ENCODE peak calls at places on chromosome X, in eight cellular contexts. P is T-cell; Q is chondrocyte; T is activated T-helper 9 cell treated with anti-CD3 and anti-CD28 coated beads, Interleukin-2, amount 50 U/mL, for 16 hours; D is suprapubic skin; F is stimulated activated CD8-positive, alpha-beta memory T cell treated with anti-CD3 and anti-CD28 coated beads, Interleukin-7, amount 100 ng/mL, for 24 hours; J is activated naive CD8-positive, alpha-beta T cell treated with anti-CD3 and anti-CD28 coated beads, Interleukin-2, amount 50 U/mL, for 16 hours; Z is heart right ventricle. B is an unnamed sample.

GRCh38 chrX:77432998-77433397 is 14.2 kb upstream of the FGF16 start:
- DNase-seq in J (no peak), Q (no peak), Z (no peak), D (no peak), P (no peak), T (no peak), F (no peak), B (no peak)

GRCh38 chrX:30906726-30907125 is 17.7 kb upstream of the TAB3 start:
- DNase-seq in J (no peak), P (no peak), F (no peak), Q (no peak), T (no peak), D (no peak), Z (no peak), B (no peak)

GRCh38 chrX:10534611-10535010 is 85.8 kb downstream of the MID1 start:
- DNase-seq in Z (no peak), Q (no peak), J (no peak), D (no peak), F (no peak), P (no peak), T (no peak), B (no peak)

GRCh38 chrX:75989806-75990590 is 182.9 kb upstream of the PBDC1 start:
- DNase-seq in F (no peak), P (no peak), Q (no peak), Z (no peak), T (no peak), D (no peak), J (no peak), B (no peak)

GRCh38 chrX:107978707-107979307 is 3.4 kb downstream of the TEX13B start:
- DNase-seq in F (no peak), T (no peak), J (no peak), Q (no peak), D (no peak), P (no peak), Z (no peak), B (no peak)

GRCh38 chrX:19787305-19787704 is 100.1 kb downstream of the SH3KBP1 start:
- DNase-seq in Z (no peak), J (no peak), Q (no peak), T (no peak), P (no peak), D (no peak), F (no peak), B (no peak)

GRCh38 chrX:57674861-57675260 is 5.2 kb downstream of the NLRP2B start:
- DNase-seq in P (no peak), T (no peak), Z (no peak), F (no peak), J (no peak), Q (no peak), D (no peak), B (no peak)

GRCh38 chrX:68693481-68694410 is 46.3 kb downstream of the STARD8 start:
- DNase-seq in P (no peak), Z (peak), J (no peak), Q (no peak), D (peak), T (no peak), F (no peak), B (no peak)

GRCh38 chrX:34638116-34638515 is 19.0 kb downstream of the TMEM47 start:
- DNase-seq in Q (no peak), Z (peak), J (no peak), F (no peak), T (no peak), P (no peak), D (no peak), B (no peak)

GRCh38 chrX:133215747-133216146 is 2.4 kb downstream of the TFDP3 start:
- DNase-seq in Z (no peak), J (no peak), T (no peak), Q (no peak), D (no peak), F (no peak), P (no peak), B (no peak)

GRCh38 chrX:26262121-26262523 is 46.2 kb downstream of the MAGEB5 start:
- DNase-seq in Q (no peak), D (no peak), Z (peak), P (no peak), T (no peak), J (no peak), F (no peak), B (no peak)

GRCh38 chrX:123860506-123860840 is 620 bp downstream of the XIAP start:
- DNase-seq in Z (peak), Q (no peak), T (no peak), D (no peak), J (no peak), F (no peak), P (peak), B (peak)

GRCh38 chrX:3360881-3361280 is 14.4 kb upstream of the MXRA5 start:
- DNase-seq in T (no peak), Q (no peak), J (no peak), F (no peak), P (no peak), D (no peak), Z (no peak), B (no peak)

GRCh38 chrX:148049441-148049840 is 68.3 kb downstream of the FMR1NB start:
- DNase-seq in P (no peak), D (no peak), Z (no peak), F (no peak), Q (no peak), J (no peak), T (no peak), B (no peak)

GRCh38 chrX:42714981-42715688 is 62.8 kb downstream of the PPP1R2C start:
- DNase-seq in Q (no peak), D (peak), P (peak), J (peak), F (peak), T (peak), Z (no peak), B (peak)

GRCh38 chrX:12977761-12978204 is 2.9 kb downstream of the TMSB4X start:
- DNase-seq in T (no peak), D (no peak), J (no peak), Q (no peak), Z (no peak), P (no peak), F (no peak), B (no peak)

GRCh38 chrX:53445977-53446376 is 11.8 kb upstream of the HSD17B10 start:
- DNase-seq in F (no peak), T (no peak), J (no peak), Q (no peak), D (no peak), P (peak), Z (no peak), B (no peak)

GRCh38 chrX:52576946-52577345 is 60.1 kb upstream of the XAGE1B start:
- DNase-seq in F (no peak), J (no peak), T (no peak), Z (no peak), Q (no peak), D (no peak), P (no peak), B (no peak)

GRCh38 chrX:78199851-78200250 is 60.4 kb upstream of the TAF9B start:
- DNase-seq in F (no peak), J (no peak), Z (no peak), T (no peak), D (no peak), P (no peak), Q (no peak), B (peak)

B was measured in stimulated activated naive CD4-positive, alpha-beta T cell.